ENCODE peak calls at places on chromosome 13, in nine cellular contexts. One of them, this sample, is unnamed.
A peak's percentile ranks its signal among the peaks of the same experiment; 100 is the strongest.

GRCh38 chr13:89936256-89936655 is 1411.2 kb upstream of the MIR17HG start:
- DNase-seq in smooth muscle cell of the brain vasculature: no peak
- DNase-seq in mucosa of descending colon: no peak
- DNase-seq in stimulated activated CD4-positive, alpha-beta T cell treated with anti-CD3 and anti-CD28 coated beads, Interleukin-1b, Interleukin-23, amount 100 ng/mL, for 1 hour: no peak
- DNase-seq in HepG2: no peak
- DNase-seq in Calu3: no peak
- DNase-seq in GM18507: no peak
- DNase-seq in CD8-positive, alpha-beta T cell: no peak
- DNase-seq in T-helper 2 cell: no peak
- DNase-seq in this sample: no peak

GRCh38 chr13:45941261-45941660 is 89.7 kb upstream of the SIAH3 start:
- DNase-seq in smooth muscle cell of the brain vasculature: no peak
- DNase-seq in mucosa of descending colon: no peak
- DNase-seq in stimulated activated CD4-positive, alpha-beta T cell treated with anti-CD3 and anti-CD28 coated beads, Interleukin-1b, Interleukin-23, amount 100 ng/mL, for 1 hour: no peak
- DNase-seq in HepG2: no peak
- DNase-seq in Calu3: no peak
- DNase-seq in GM18507: no peak
- DNase-seq in CD8-positive, alpha-beta T cell: no peak
- DNase-seq in T-helper 2 cell: no peak
- DNase-seq in this sample: no peak

GRCh38 chr13:24618219-24618955 is 61.8 kb upstream of the ATP12A start:
- DNase-seq in smooth muscle cell of the brain vasculature: no peak
- DNase-seq in mucosa of descending colon: peak; percentile 45
- DNase-seq in stimulated activated CD4-positive, alpha-beta T cell treated with anti-CD3 and anti-CD28 coated beads, Interleukin-1b, Interleukin-23, amount 100 ng/mL, for 1 hour: no peak
- DNase-seq in HepG2: no peak
- DNase-seq in Calu3: peak; percentile 9
- DNase-seq in GM18507: no peak
- DNase-seq in CD8-positive, alpha-beta T cell: peak; percentile 72
- DNase-seq in T-helper 2 cell: peak; percentile 95
- DNase-seq in this sample: no peak

GRCh38 chr13:60887711-60888110 is 490.7 kb downstream of the TDRD3 start:
- DNase-seq in smooth muscle cell of the brain vasculature: no peak
- DNase-seq in mucosa of descending colon: no peak
- DNase-seq in stimulated activated CD4-positive, alpha-beta T cell treated with anti-CD3 and anti-CD28 coated beads, Interleukin-1b, Interleukin-23, amount 100 ng/mL, for 1 hour: no peak
- DNase-seq in HepG2: no peak
- DNase-seq in Calu3: no peak
- DNase-seq in GM18507: no peak
- DNase-seq in CD8-positive, alpha-beta T cell: no peak
- DNase-seq in T-helper 2 cell: no peak
- DNase-seq in this sample: no peak

GRCh38 chr13:45055902-45056648 is 64.2 kb upstream of the GTF2F2 start:
- DNase-seq in smooth muscle cell of the brain vasculature: no peak
- DNase-seq in mucosa of descending colon: no peak
- DNase-seq in stimulated activated CD4-positive, alpha-beta T cell treated with anti-CD3 and anti-CD28 coated beads, Interleukin-1b, Interleukin-23, amount 100 ng/mL, for 1 hour: no peak
- DNase-seq in HepG2: no peak
- DNase-seq in Calu3: no peak
- DNase-seq in GM18507: no peak
- DNase-seq in CD8-positive, alpha-beta T cell: no peak
- DNase-seq in T-helper 2 cell: no peak
- DNase-seq in this sample: no peak

GRCh38 chr13:51333826-51334225 is 5.7 kb upstream of the SERPINE3 start:
- DNase-seq in smooth muscle cell of the brain vasculature: no peak
- DNase-seq in mucosa of descending colon: no peak
- DNase-seq in stimulated activated CD4-positive, alpha-beta T cell treated with anti-CD3 and anti-CD28 coated beads, Interleukin-1b, Interleukin-23, amount 100 ng/mL, for 1 hour: no peak
- DNase-seq in HepG2: no peak
- DNase-seq in Calu3: no peak
- DNase-seq in GM18507: no peak
- DNase-seq in CD8-positive, alpha-beta T cell: no peak
- DNase-seq in T-helper 2 cell: no peak
- DNase-seq in this sample: no peak

GRCh38 chr13:66780814-66781213 is 449.3 kb downstream of the PCDH9 start:
- DNase-seq in smooth muscle cell of the brain vasculature: no peak
- DNase-seq in mucosa of descending colon: no peak
- DNase-seq in stimulated activated CD4-positive, alpha-beta T cell treated with anti-CD3 and anti-CD28 coated beads, Interleukin-1b, Interleukin-23, amount 100 ng/mL, for 1 hour: no peak
- DNase-seq in HepG2: no peak
- DNase-seq in Calu3: no peak
- DNase-seq in GM18507: no peak
- DNase-seq in CD8-positive, alpha-beta T cell: no peak
- DNase-seq in T-helper 2 cell: no peak
- DNase-seq in this sample: no peak

GRCh38 chr13:80975903-80976302 is 635.0 kb upstream of the SPRY2 start:
- DNase-seq in smooth muscle cell of the brain vasculature: no peak
- DNase-seq in mucosa of descending colon: no peak
- DNase-seq in stimulated activated CD4-positive, alpha-beta T cell treated with anti-CD3 and anti-CD28 coated beads, Interleukin-1b, Interleukin-23, amount 100 ng/mL, for 1 hour: no peak
- DNase-seq in HepG2: peak; percentile 27
- DNase-seq in Calu3: no peak
- DNase-seq in GM18507: no peak
- DNase-seq in CD8-positive, alpha-beta T cell: no peak
- DNase-seq in T-helper 2 cell: no peak
- DNase-seq in this sample: no peak

GRCh38 chr13:26590951-26591350 is 33.5 kb downstream of the WASF3 start:
- DNase-seq in smooth muscle cell of the brain vasculature: no peak
- DNase-seq in mucosa of descending colon: no peak
- DNase-seq in stimulated activated CD4-positive, alpha-beta T cell treated with anti-CD3 and anti-CD28 coated beads, Interleukin-1b, Interleukin-23, amount 100 ng/mL, for 1 hour: no peak
- DNase-seq in HepG2: peak; percentile 75
- DNase-seq in Calu3: no peak
- DNase-seq in GM18507: no peak
- DNase-seq in CD8-positive, alpha-beta T cell: no peak
- DNase-seq in T-helper 2 cell: no peak
- DNase-seq in this sample: no peak

GRCh38 chr13:51584731-51585191 is 499 bp downstream of the WDFY2 start:
- DNase-seq in smooth muscle cell of the brain vasculature: no peak
- DNase-seq in mucosa of descending colon: peak; percentile 57
- DNase-seq in stimulated activated CD4-positive, alpha-beta T cell treated with anti-CD3 and anti-CD28 coated beads, Interleukin-1b, Interleukin-23, amount 100 ng/mL, for 1 hour: peak; percentile 16
- DNase-seq in HepG2: peak; percentile 64
- DNase-seq in Calu3: peak; percentile 51
- DNase-seq in GM18507: no peak
- DNase-seq in CD8-positive, alpha-beta T cell: peak; percentile 70
- DNase-seq in T-helper 2 cell: peak; percentile 87
- DNase-seq in this sample: peak; percentile 81

GRCh38 chr13:72127031-72127430 is 260.0 kb upstream of the DACH1 start:
- DNase-seq in smooth muscle cell of the brain vasculature: no peak
- DNase-seq in mucosa of descending colon: no peak
- DNase-seq in stimulated activated CD4-positive, alpha-beta T cell treated with anti-CD3 and anti-CD28 coated beads, Interleukin-1b, Interleukin-23, amount 100 ng/mL, for 1 hour: no peak
- DNase-seq in HepG2: no peak
- DNase-seq in Calu3: peak; percentile 0
- DNase-seq in GM18507: no peak
- DNase-seq in CD8-positive, alpha-beta T cell: no peak
- DNase-seq in T-helper 2 cell: no peak
- DNase-seq in this sample: no peak

GRCh38 chr13:95420501-95420900 is 119.2 kb upstream of the ABCC4 start:
- DNase-seq in smooth muscle cell of the brain vasculature: no peak
- DNase-seq in mucosa of descending colon: no peak
- DNase-seq in stimulated activated CD4-positive, alpha-beta T cell treated with anti-CD3 and anti-CD28 coated beads, Interleukin-1b, Interleukin-23, amount 100 ng/mL, for 1 hour: no peak
- DNase-seq in HepG2: no peak
- DNase-seq in Calu3: no peak
- DNase-seq in GM18507: no peak
- DNase-seq in CD8-positive, alpha-beta T cell: no peak
- DNase-seq in T-helper 2 cell: peak; percentile 4
- DNase-seq in this sample: no peak

GRCh38 chr13:79749985-79750551 is 269.1 kb downstream of the NDFIP2 start:
- DNase-seq in smooth muscle cell of the brain vasculature: peak; percentile 89
- DNase-seq in mucosa of descending colon: peak; percentile 7
- DNase-seq in stimulated activated CD4-positive, alpha-beta T cell treated with anti-CD3 and anti-CD28 coated beads, Interleukin-1b, Interleukin-23, amount 100 ng/mL, for 1 hour: no peak
- DNase-seq in HepG2: no peak
- DNase-seq in Calu3: no peak
- DNase-seq in GM18507: no peak
- DNase-seq in CD8-positive, alpha-beta T cell: no peak
- DNase-seq in T-helper 2 cell: no peak
- DNase-seq in this sample: no peak

GRCh38 chr13:20711301-20712044 is 8.0 kb downstream of the IL17D start:
- DNase-seq in smooth muscle cell of the brain vasculature: no peak
- DNase-seq in mucosa of descending colon: no peak
- DNase-seq in stimulated activated CD4-positive, alpha-beta T cell treated with anti-CD3 and anti-CD28 coated beads, Interleukin-1b, Interleukin-23, amount 100 ng/mL, for 1 hour: no peak
- DNase-seq in HepG2: no peak
- DNase-seq in Calu3: no peak
- DNase-seq in GM18507: no peak
- DNase-seq in CD8-positive, alpha-beta T cell: no peak
- DNase-seq in T-helper 2 cell: no peak
- DNase-seq in this sample: no peak

GRCh38 chr13:47146136-47146535 is 249.3 kb upstream of the HTR2A start:
- DNase-seq in smooth muscle cell of the brain vasculature: no peak
- DNase-seq in mucosa of descending colon: no peak
- DNase-seq in stimulated activated CD4-positive, alpha-beta T cell treated with anti-CD3 and anti-CD28 coated beads, Interleukin-1b, Interleukin-23, amount 100 ng/mL, for 1 hour: no peak
- DNase-seq in HepG2: no peak
- DNase-seq in Calu3: no peak
- DNase-seq in GM18507: no peak
- DNase-seq in CD8-positive, alpha-beta T cell: no peak
- DNase-seq in T-helper 2 cell: no peak
- DNase-seq in this sample: no peak

GRCh38 chr13:112685856-112686255 is 4.0 kb upstream of the ATP11A start:
- DNase-seq in smooth muscle cell of the brain vasculature: no peak
- DNase-seq in mucosa of descending colon: no peak
- DNase-seq in stimulated activated CD4-positive, alpha-beta T cell treated with anti-CD3 and anti-CD28 coated beads, Interleukin-1b, Interleukin-23, amount 100 ng/mL, for 1 hour: no peak
- DNase-seq in HepG2: no peak
- DNase-seq in Calu3: peak; percentile 42
- DNase-seq in GM18507: no peak
- DNase-seq in CD8-positive, alpha-beta T cell: no peak
- DNase-seq in T-helper 2 cell: no peak
- DNase-seq in this sample: no peak

GRCh38 chr13:71290963-71291937 is 575.8 kb downstream of the DACH1 start:
- DNase-seq in smooth muscle cell of the brain vasculature: no peak
- DNase-seq in mucosa of descending colon: peak; percentile 48
- DNase-seq in stimulated activated CD4-positive, alpha-beta T cell treated with anti-CD3 and anti-CD28 coated beads, Interleukin-1b, Interleukin-23, amount 100 ng/mL, for 1 hour: peak; percentile 1
- DNase-seq in HepG2: peak; percentile 66
- DNase-seq in Calu3: peak; percentile 12
- DNase-seq in GM18507: no peak
- DNase-seq in CD8-positive, alpha-beta T cell: peak; percentile 25
- DNase-seq in T-helper 2 cell: peak; percentile 89
- DNase-seq in this sample: peak; percentile 39

GRCh38 chr13:112172017-112172416 is 105.1 kb downstream of the SOX1 start:
- DNase-seq in smooth muscle cell of the brain vasculature: no peak
- DNase-seq in mucosa of descending colon: no peak
- DNase-seq in stimulated activated CD4-positive, alpha-beta T cell treated with anti-CD3 and anti-CD28 coated beads, Interleukin-1b, Interleukin-23, amount 100 ng/mL, for 1 hour: no peak
- DNase-seq in HepG2: no peak
- DNase-seq in Calu3: no peak
- DNase-seq in GM18507: no peak
- DNase-seq in CD8-positive, alpha-beta T cell: no peak
- DNase-seq in T-helper 2 cell: no peak
- DNase-seq in this sample: no peak

GRCh38 chr13:73058432-73058740 is 419 bp upstream of the KLF5 start:
- DNase-seq in smooth muscle cell of the brain vasculature: no peak
- DNase-seq in mucosa of descending colon: no peak
- DNase-seq in stimulated activated CD4-positive, alpha-beta T cell treated with anti-CD3 and anti-CD28 coated beads, Interleukin-1b, Interleukin-23, amount 100 ng/mL, for 1 hour: no peak
- DNase-seq in HepG2: no peak
- DNase-seq in Calu3: no peak
- DNase-seq in GM18507: no peak
- DNase-seq in CD8-positive, alpha-beta T cell: no peak
- DNase-seq in T-helper 2 cell: no peak
- DNase-seq in this sample: no peak

GRCh38 chr13:61286148-61286745 is 129.4 kb downstream of the PCDH20 start:
- DNase-seq in smooth muscle cell of the brain vasculature: no peak
- DNase-seq in mucosa of descending colon: peak; percentile 12
- DNase-seq in stimulated activated CD4-positive, alpha-beta T cell treated with anti-CD3 and anti-CD28 coated beads, Interleukin-1b, Interleukin-23, amount 100 ng/mL, for 1 hour: no peak
- DNase-seq in HepG2: peak; percentile 2
- DNase-seq in Calu3: no peak
- DNase-seq in GM18507: no peak
- DNase-seq in CD8-positive, alpha-beta T cell: no peak
- DNase-seq in T-helper 2 cell: no peak
- DNase-seq in this sample: no peak

GRCh38 chr13:25330541-25330940 is 29.1 kb downstream of the NUP58 start:
- DNase-seq in smooth muscle cell of the brain vasculature: no peak
- DNase-seq in mucosa of descending colon: no peak
- DNase-seq in stimulated activated CD4-positive, alpha-beta T cell treated with anti-CD3 and anti-CD28 coated beads, Interleukin-1b, Interleukin-23, amount 100 ng/mL, for 1 hour: no peak
- DNase-seq in HepG2: no peak
- DNase-seq in Calu3: no peak
- DNase-seq in GM18507: no peak
- DNase-seq in CD8-positive, alpha-beta T cell: no peak
- DNase-seq in T-helper 2 cell: no peak
- DNase-seq in this sample: no peak

GRCh38 chr13:30972888-30973377 is 40.5 kb downstream of the TEX26 start:
- DNase-seq in smooth muscle cell of the brain vasculature: no peak
- DNase-seq in mucosa of descending colon: peak; percentile 15
- DNase-seq in stimulated activated CD4-positive, alpha-beta T cell treated with anti-CD3 and anti-CD28 coated beads, Interleukin-1b, Interleukin-23, amount 100 ng/mL, for 1 hour: no peak
- DNase-seq in HepG2: no peak
- DNase-seq in Calu3: peak; percentile 24
- DNase-seq in GM18507: no peak
- DNase-seq in CD8-positive, alpha-beta T cell: no peak
- DNase-seq in T-helper 2 cell: no peak
- DNase-seq in this sample: no peak

GRCh38 chr13:51728972-51729371 is 75.0 kb downstream of the DHRS12 start:
- DNase-seq in smooth muscle cell of the brain vasculature: no peak
- DNase-seq in mucosa of descending colon: no peak
- DNase-seq in stimulated activated CD4-positive, alpha-beta T cell treated with anti-CD3 and anti-CD28 coated beads, Interleukin-1b, Interleukin-23, amount 100 ng/mL, for 1 hour: no peak
- DNase-seq in HepG2: no peak
- DNase-seq in Calu3: no peak
- DNase-seq in GM18507: no peak
- DNase-seq in CD8-positive, alpha-beta T cell: no peak
- DNase-seq in T-helper 2 cell: no peak
- DNase-seq in this sample: no peak

GRCh38 chr13:99067160-99067985 is 89.5 kb upstream of the DOCK9 start:
- DNase-seq in smooth muscle cell of the brain vasculature: no peak
- DNase-seq in mucosa of descending colon: peak; percentile 47
- DNase-seq in stimulated activated CD4-positive, alpha-beta T cell treated with anti-CD3 and anti-CD28 coated beads, Interleukin-1b, Interleukin-23, amount 100 ng/mL, for 1 hour: no peak
- DNase-seq in HepG2: peak; percentile 5
- DNase-seq in Calu3: no peak
- DNase-seq in GM18507: no peak
- DNase-seq in CD8-positive, alpha-beta T cell: no peak
- DNase-seq in T-helper 2 cell: no peak
- DNase-seq in this sample: no peak

GRCh38 chr13:46721054-46721453 is 75.9 kb downstream of the ESD start:
- DNase-seq in smooth muscle cell of the brain vasculature: peak; percentile 35
- DNase-seq in mucosa of descending colon: peak; percentile 68
- DNase-seq in stimulated activated CD4-positive, alpha-beta T cell treated with anti-CD3 and anti-CD28 coated beads, Interleukin-1b, Interleukin-23, amount 100 ng/mL, for 1 hour: peak; percentile 24
- DNase-seq in HepG2: peak; percentile 33
- DNase-seq in Calu3: peak; percentile 14
- DNase-seq in GM18507: no peak
- DNase-seq in CD8-positive, alpha-beta T cell: peak; percentile 47
- DNase-seq in T-helper 2 cell: peak; percentile 53
- DNase-seq in this sample: no peak

GRCh38 chr13:74047925-74048324 is 86.3 kb downstream of the KLF12 start:
- DNase-seq in smooth muscle cell of the brain vasculature: no peak
- DNase-seq in mucosa of descending colon: peak; percentile 52
- DNase-seq in stimulated activated CD4-positive, alpha-beta T cell treated with anti-CD3 and anti-CD28 coated beads, Interleukin-1b, Interleukin-23, amount 100 ng/mL, for 1 hour: no peak
- DNase-seq in HepG2: no peak
- DNase-seq in Calu3: peak; percentile 3
- DNase-seq in GM18507: no peak
- DNase-seq in CD8-positive, alpha-beta T cell: no peak
- DNase-seq in T-helper 2 cell: no peak
- DNase-seq in this sample: no peak

GRCh38 chr13:40172149-40172591 is 494.3 kb downstream of the FOXO1 start:
- DNase-seq in smooth muscle cell of the brain vasculature: no peak
- DNase-seq in mucosa of descending colon: no peak
- DNase-seq in stimulated activated CD4-positive, alpha-beta T cell treated with anti-CD3 and anti-CD28 coated beads, Interleukin-1b, Interleukin-23, amount 100 ng/mL, for 1 hour: no peak
- DNase-seq in HepG2: no peak
- DNase-seq in Calu3: no peak
- DNase-seq in GM18507: no peak
- DNase-seq in CD8-positive, alpha-beta T cell: no peak
- DNase-seq in T-helper 2 cell: no peak
- DNase-seq in this sample: no peak

GRCh38 chr13:33235564-33235963 is 50.0 kb downstream of the STARD13 start:
- DNase-seq in smooth muscle cell of the brain vasculature: no peak
- DNase-seq in mucosa of descending colon: no peak
- DNase-seq in stimulated activated CD4-positive, alpha-beta T cell treated with anti-CD3 and anti-CD28 coated beads, Interleukin-1b, Interleukin-23, amount 100 ng/mL, for 1 hour: no peak
- DNase-seq in HepG2: no peak
- DNase-seq in Calu3: no peak
- DNase-seq in GM18507: no peak
- DNase-seq in CD8-positive, alpha-beta T cell: no peak
- DNase-seq in T-helper 2 cell: no peak
- DNase-seq in this sample: no peak

GRCh38 chr13:109288151-109288709 is 498.2 kb downstream of the IRS2 start:
- DNase-seq in smooth muscle cell of the brain vasculature: no peak
- DNase-seq in mucosa of descending colon: no peak
- DNase-seq in stimulated activated CD4-positive, alpha-beta T cell treated with anti-CD3 and anti-CD28 coated beads, Interleukin-1b, Interleukin-23, amount 100 ng/mL, for 1 hour: no peak
- DNase-seq in HepG2: no peak
- DNase-seq in Calu3: no peak
- DNase-seq in GM18507: no peak
- DNase-seq in CD8-positive, alpha-beta T cell: no peak
- DNase-seq in T-helper 2 cell: no peak
- DNase-seq in this sample: no peak

GRCh38 chr13:39862891-39863290 is 207.4 kb downstream of the COG6 start:
- DNase-seq in smooth muscle cell of the brain vasculature: no peak
- DNase-seq in mucosa of descending colon: no peak
- DNase-seq in stimulated activated CD4-positive, alpha-beta T cell treated with anti-CD3 and anti-CD28 coated beads, Interleukin-1b, Interleukin-23, amount 100 ng/mL, for 1 hour: no peak
- DNase-seq in HepG2: no peak
- DNase-seq in Calu3: no peak
- DNase-seq in GM18507: no peak
- DNase-seq in CD8-positive, alpha-beta T cell: no peak
- DNase-seq in T-helper 2 cell: no peak
- DNase-seq in this sample: no peak

GRCh38 chr13:112172641-112173171 is 105.8 kb downstream of the SOX1 start:
- DNase-seq in smooth muscle cell of the brain vasculature: no peak
- DNase-seq in mucosa of descending colon: no peak
- DNase-seq in stimulated activated CD4-positive, alpha-beta T cell treated with anti-CD3 and anti-CD28 coated beads, Interleukin-1b, Interleukin-23, amount 100 ng/mL, for 1 hour: no peak
- DNase-seq in HepG2: no peak
- DNase-seq in Calu3: no peak
- DNase-seq in GM18507: no peak
- DNase-seq in CD8-positive, alpha-beta T cell: no peak
- DNase-seq in T-helper 2 cell: no peak
- DNase-seq in this sample: no peak